ENCODE peak calls at places on chromosome 9, in six cellular contexts. One of them, this sample, is unnamed. For H3K36me3, the result is how much of the 10 kb centered on the place peaks cover.

GRCh38 chr9:115615821-115616665 is 498.1 kb upstream of the TNC start:
- DNase-seq in CD8-positive, alpha-beta T cell: no peak
- DNase-seq in HepG2: no peak
- DNase-seq in CD8-positive, alpha-beta memory T cell: no peak
- DNase-seq in adrenal gland: no peak
- DNase-seq in lower lobe of right lung: no peak
- DNase-seq in this sample: no peak

GRCh38 chr9:734831-735511 is 106.5 kb upstream of the DMRT1 start:
- DNase-seq in lower lobe of right lung: no peak
- DNase-seq in HepG2: peak
- DNase-seq in CD8-positive, alpha-beta T cell: no peak
- DNase-seq in CD8-positive, alpha-beta memory T cell: no peak
- DNase-seq in adrenal gland: no peak
- DNase-seq in this sample: no peak

GRCh38 chr9:129863059-129863690 is 27.9 kb downstream of the USP20 start:
- DNase-seq in CD8-positive, alpha-beta memory T cell: peak
- DNase-seq in adrenal gland: no peak
- DNase-seq in CD8-positive, alpha-beta T cell: peak
- DNase-seq in lower lobe of right lung: no peak
- DNase-seq in HepG2: no peak
- DNase-seq in this sample: no peak

GRCh38 chr9:15837079-15837679 is 284.3 kb downstream of the CCDC171 start:
- DNase-seq in CD8-positive, alpha-beta memory T cell: no peak
- DNase-seq in CD8-positive, alpha-beta T cell: no peak
- DNase-seq in lower lobe of right lung: no peak
- DNase-seq in HepG2: peak
- DNase-seq in adrenal gland: peak
- DNase-seq in this sample: no peak

GRCh38 chr9:34574632-34575031 is 14.9 kb downstream of the CNTFR start:
- DNase-seq in HepG2: no peak
- DNase-seq in CD8-positive, alpha-beta memory T cell: no peak
- DNase-seq in CD8-positive, alpha-beta T cell: no peak
- DNase-seq in adrenal gland: no peak
- DNase-seq in lower lobe of right lung: no peak
- DNase-seq in this sample: no peak

GRCh38 chr9:72362680-72363139 is 2.3 kb downstream of the ZFAND5 start:
- DNase-seq in adrenal gland: peak
- DNase-seq in HepG2: peak
- DNase-seq in CD8-positive, alpha-beta T cell: peak
- DNase-seq in CD8-positive, alpha-beta memory T cell: peak
- DNase-seq in lower lobe of right lung: peak
- DNase-seq in this sample: no peak

GRCh38 chr9:108477538-108478006 is 378.2 kb downstream of the ACTL7B start:
- DNase-seq in CD8-positive, alpha-beta memory T cell: no peak
- DNase-seq in CD8-positive, alpha-beta T cell: no peak
- DNase-seq in lower lobe of right lung: no peak
- DNase-seq in adrenal gland: no peak
- DNase-seq in HepG2: peak
- DNase-seq in this sample: no peak

GRCh38 chr9:117523531-117524153 is 108.8 kb upstream of the ASTN2 start:
- DNase-seq in lower lobe of right lung: no peak
- DNase-seq in HepG2: no peak
- DNase-seq in CD8-positive, alpha-beta T cell: no peak
- DNase-seq in CD8-positive, alpha-beta memory T cell: no peak
- DNase-seq in adrenal gland: no peak
- DNase-seq in this sample: no peak

GRCh38 chr9:73780916-73781315 is 629.3 kb downstream of the ANXA1 start:
- DNase-seq in CD8-positive, alpha-beta memory T cell: no peak
- DNase-seq in HepG2: no peak
- DNase-seq in lower lobe of right lung: no peak
- DNase-seq in adrenal gland: no peak
- DNase-seq in CD8-positive, alpha-beta T cell: no peak
- DNase-seq in this sample: no peak

GRCh38 chr9:27407966-27408365 is 111.0 kb upstream of the EQTN start:
- DNase-seq in adrenal gland: no peak
- DNase-seq in HepG2: no peak
- DNase-seq in CD8-positive, alpha-beta memory T cell: no peak
- DNase-seq in CD8-positive, alpha-beta T cell: no peak
- DNase-seq in lower lobe of right lung: no peak
- DNase-seq in this sample: no peak

GRCh38 chr9:36163049-36163839 is 5.9 kb upstream of the CCIN start:
- DNase-seq in CD8-positive, alpha-beta memory T cell: no peak
- DNase-seq in HepG2: peak
- DNase-seq in adrenal gland: peak
- DNase-seq in CD8-positive, alpha-beta T cell: no peak
- DNase-seq in lower lobe of right lung: no peak
- DNase-seq in this sample: no peak

GRCh38 chr9:95494022-95494415 is 22.8 kb downstream of the PTCH1 start:
- DNase-seq in CD8-positive, alpha-beta memory T cell: peak
- DNase-seq in lower lobe of right lung: no peak
- DNase-seq in adrenal gland: no peak
- DNase-seq in HepG2: no peak
- DNase-seq in CD8-positive, alpha-beta T cell: peak
- DNase-seq in this sample: no peak
- H3K4me3 ChIP-seq in CD8-positive, alpha-beta memory T cell: peak
- H3K4me3 ChIP-seq in lower lobe of right lung: no peak
- H3K4me3 ChIP-seq in adrenal gland: no peak
- H3K4me3 ChIP-seq in HepG2: no peak
- H3K4me3 ChIP-seq in CD8-positive, alpha-beta T cell: peak
- H3K4me3 ChIP-seq in this sample: no peak

GRCh38 chr9:93907551-93908199 is 47.5 kb downstream of the BARX1 start:
- DNase-seq in HepG2: no peak
- DNase-seq in CD8-positive, alpha-beta T cell: no peak
- DNase-seq in adrenal gland: no peak
- DNase-seq in CD8-positive, alpha-beta memory T cell: no peak
- DNase-seq in lower lobe of right lung: peak
- DNase-seq in this sample: no peak
- H3K36me3 ChIP-seq in HepG2: under half
- H3K36me3 ChIP-seq in CD8-positive, alpha-beta T cell: under half
- H3K36me3 ChIP-seq in adrenal gland: under half
- H3K36me3 ChIP-seq in CD8-positive, alpha-beta memory T cell: under half
- H3K36me3 ChIP-seq in lower lobe of right lung: under half
- H3K36me3 ChIP-seq in this sample: under half

GRCh38 chr9:101393135-101393534 is 5.3 kb downstream of the MRPL50 start:
- DNase-seq in lower lobe of right lung: no peak
- DNase-seq in CD8-positive, alpha-beta memory T cell: no peak
- DNase-seq in CD8-positive, alpha-beta T cell: no peak
- DNase-seq in adrenal gland: no peak
- DNase-seq in HepG2: no peak
- DNase-seq in this sample: no peak
- H3K4me3 ChIP-seq in lower lobe of right lung: no peak
- H3K4me3 ChIP-seq in CD8-positive, alpha-beta memory T cell: no peak
- H3K4me3 ChIP-seq in CD8-positive, alpha-beta T cell: no peak
- H3K4me3 ChIP-seq in adrenal gland: no peak
- H3K4me3 ChIP-seq in HepG2: no peak
- H3K4me3 ChIP-seq in this sample: no peak

DNA sequence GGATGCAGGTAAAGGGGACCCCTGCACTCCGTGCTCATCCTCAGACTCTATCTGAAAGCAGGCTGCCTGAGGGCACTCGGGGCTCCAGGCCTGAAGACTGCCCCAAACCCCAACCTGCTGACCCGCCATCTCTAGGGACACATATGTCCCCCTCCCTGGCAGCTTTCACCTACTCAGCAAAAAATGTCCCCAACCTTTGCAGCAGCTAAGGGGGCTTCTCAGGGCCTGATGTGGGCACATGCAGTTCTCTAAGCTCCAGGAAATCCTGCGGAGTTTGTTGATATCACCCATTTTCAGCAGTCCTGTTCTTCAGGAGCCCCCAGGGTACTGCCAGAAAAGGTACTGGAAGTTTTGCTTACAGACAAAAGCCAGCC is 2.2 kb upstream of the DPH7 start:
- DNase-seq in CD8-positive, alpha-beta T cell: no peak
- DNase-seq in adrenal gland: no peak
- DNase-seq in HepG2: no peak
- DNase-seq in lower lobe of right lung: no peak
- DNase-seq in CD8-positive, alpha-beta memory T cell: no peak
- DNase-seq in this sample: no peak
- H3K36me3 ChIP-seq in CD8-positive, alpha-beta T cell: under half
- H3K36me3 ChIP-seq in adrenal gland: under half
- H3K36me3 ChIP-seq in HepG2: under half
- H3K36me3 ChIP-seq in lower lobe of right lung: under half
- H3K36me3 ChIP-seq in CD8-positive, alpha-beta memory T cell: under half
- H3K36me3 ChIP-seq in this sample: under half

This sample was measured in esophagus squamous epithelium.